ENCODE peak calls at places on chromosome 17, in eight cellular contexts. P is activated T-helper 2 cell treated with anti-CD3 and anti-CD28 coated beads, Interferon-gamma antibody, Interleukin-2, Interleukin-4, amounts not matched to agents 10 μg/mL and 5 μg/mL and 100 μg/mL, durations not matched to agents 14 hours and 24 hours and 36 hours; A is stimulated activated CD8-positive, alpha-beta memory T cell treated with anti-CD3 and anti-CD28 coated beads, Interleukin-4, amount 100 ng/mL, for 1 hour; K is amniotic stem cell; L is cardiac fibroblast; E is spleen; S is NCI-H748 treated with DMSO at 0.1 percent for 48 hours; Y is mucosa of descending colon. I is an unnamed sample.

GRCh38 chr17:50946891-50947843 is 81.0 kb upstream of the TOB1 start:
- DNase-seq in L (no peak), S (no peak), Y (peak), E (no peak), K (no peak), P (no peak), A (no peak), I (no peak)

GRCh38 chr17:15462962-15463361 is 4.5 kb downstream of the CDRT4 start:
- DNase-seq in P (no peak), L (no peak), E (no peak), K (no peak), A (no peak), S (no peak), Y (no peak), I (no peak)

GRCh38 chr17:806346-807145 is 24.4 kb downstream of the MRM3 start:
- DNase-seq in P (no peak), L (no peak), Y (no peak), E (no peak), S (no peak), A (no peak), K (no peak), I (no peak)

GRCh38 chr17:21199311-21199710 is 14.7 kb downstream of the TMEM11 start:
- DNase-seq in Y (no peak), A (no peak), E (no peak), L (peak), K (peak), S (no peak), P (no peak), I (no peak)

GRCh38 chr17:40018211-40019121 is 3.2 kb downstream of the CSF3 start:
- DNase-seq in P (no peak), A (no peak), L (peak), Y (peak), S (no peak), K (no peak), E (no peak), I (no peak)

GRCh38 chr17:63843387-63844292 is 1.2 kb upstream of the SMARCD2 start:
- DNase-seq in S (no peak), K (no peak), L (peak), E (peak), A (no peak), Y (peak), P (no peak), I (peak)

GRCh38 chr17:1107777-1108559 is 71.8 kb downstream of the ABR start:
- DNase-seq in Y (peak), L (no peak), K (no peak), E (peak), P (no peak), A (no peak), S (peak), I (no peak)

GRCh38 chr17:80361495-80362220 is 53.3 kb upstream of the ENDOV start:
- DNase-seq in L (peak), E (peak), P (no peak), S (no peak), K (no peak), Y (no peak), A (no peak), I (no peak)

GRCh38 chr17:82658331-82658730 is 10.1 kb upstream of the WDR45B start:
- DNase-seq in S (no peak), P (no peak), L (no peak), A (no peak), E (no peak), Y (peak), K (no peak), I (no peak)

GRCh38 chr17:1137465-1137894 is 42.3 kb downstream of the ABR start:
- DNase-seq in Y (peak), S (peak), K (no peak), L (peak), A (no peak), E (no peak), P (no peak), I (no peak)

GRCh38 chr17:6090253-6090652 is 20.1 kb downstream of the WSCD1 start:
- DNase-seq in Y (peak), E (peak), S (no peak), A (no peak), L (no peak), P (no peak), K (no peak), I (no peak)

GRCh38 chr17:31387438-31387837 is 4.0 kb upstream of the RAB11FIP4 start:
- DNase-seq in K (no peak), P (no peak), L (no peak), A (no peak), E (no peak), S (no peak), Y (no peak), I (no peak)

GRCh38 chr17:280216-280615 is 72.4 kb downstream of the RPH3AL start:
- DNase-seq in E (peak), K (no peak), L (no peak), Y (no peak), S (no peak), P (no peak), A (no peak), I (no peak)

GRCh38 chr17:38864636-38865398 is 5.0 kb upstream of the LASP1 start:
- DNase-seq in L (peak), Y (no peak), E (no peak), S (peak), K (no peak), A (no peak), P (no peak), I (no peak)

GRCh38 chr17:36943250-36944220 is 5.2 kb upstream of the AATF start:
- DNase-seq in E (no peak), Y (no peak), S (no peak), K (no peak), A (no peak), P (no peak), L (no peak), I (no peak)

GRCh38 chr17:70938311-70938710 is 769.0 kb downstream of the KCNJ2 start:
- DNase-seq in Y (no peak), P (no peak), S (peak), L (no peak), A (no peak), E (no peak), K (no peak), I (no peak)

GRCh38 chr17:77772899-77773358 is 185.6 kb upstream of the TNRC6C start:
- DNase-seq in A (no peak), K (no peak), L (no peak), P (no peak), E (no peak), S (no peak), Y (no peak), I (no peak)

GRCh38 chr17:42179911-42180410 is 981 bp downstream of the KCNH4 start:
- DNase-seq in L (peak), E (no peak), P (no peak), K (no peak), Y (peak), A (no peak), S (peak), I (no peak)

GRCh38 chr17:70539172-70539924 is 370.0 kb downstream of the KCNJ2 start:
- DNase-seq in P (no peak), Y (no peak), A (no peak), K (no peak), L (no peak), S (no peak), E (no peak), I (no peak)

GRCh38 chr17:32223703-32224102 is 41.9 kb upstream of the RHBDL3 start:
- DNase-seq in A (no peak), S (no peak), Y (no peak), K (no peak), P (no peak), E (no peak), L (no peak), I (no peak)

GRCh38 chr17:15510361-15510760 is 42.9 kb upstream of the CDRT4 start:
- DNase-seq in L (peak), P (no peak), S (no peak), K (no peak), E (no peak), A (no peak), Y (no peak), I (no peak)

GRCh38 chr17:73695035-73695738 is 50.9 kb upstream of the SDK2 start:
- DNase-seq in P (no peak), S (no peak), E (no peak), A (no peak), K (no peak), L (no peak), Y (no peak), I (no peak)

GRCh38 chr17:49365667-49366066 is 3.6 kb upstream of the ZNF652 start:
- DNase-seq in S (no peak), Y (no peak), K (no peak), L (no peak), E (no peak), P (no peak), A (no peak), I (no peak)

GRCh38 chr17:40516581-40517285 is 15.3 kb upstream of the TNS4 start:
- DNase-seq in E (peak), K (no peak), P (peak), Y (no peak), L (peak), S (no peak), A (peak), I (peak)

GRCh38 chr17:48842746-48843145 is 11.9 kb downstream of the CALCOCO2 start:
- DNase-seq in L (peak), E (no peak), Y (no peak), A (no peak), P (no peak), K (no peak), S (no peak), I (no peak)

GRCh38 chr17:81049973-81050551 is 15.1 kb downstream of the BAIAP2 start:
- DNase-seq in S (no peak), A (no peak), Y (peak), L (no peak), P (no peak), K (no peak), E (no peak), I (no peak)

GRCh38 chr17:1197781-1198490 is 18.2 kb upstream of the ABR start:
- DNase-seq in Y (peak), A (peak), E (peak), K (no peak), L (no peak), S (no peak), P (peak), I (peak)

GRCh38 chr17:48472485-48473281 is 42.7 kb upstream of the SKAP1 start:
- DNase-seq in L (peak), E (no peak), P (no peak), Y (no peak), S (no peak), A (no peak), K (no peak), I (no peak)

I was measured in T-helper 2 cell treated with Interferon-gamma antibody and Interleukin-4, amounts not matched to agents 5 μg/mL and 100 μg/mL, for 36 hours.